ENCODE peak calls at places on chromosomes 2 and 18, in nine cellular contexts. X, Q, D, A, B, P, S, T and Z are unnamed samples.

GRCh38 chr2:43024515-43024962 is 201.9 kb downstream of the ZFP36L2 start:
- DNase-seq in D (no peak), X (peak; percentile 9), A (no peak), T (no peak), P (peak; percentile 53), S (peak; percentile 41), B (peak; percentile 66), Q (peak; percentile 36), Z (peak; percentile 9)

GRCh38 chr2:10191554-10191953 is 69.0 kb downstream of the RRM2 start:
- DNase-seq in T (no peak), B (no peak), S (no peak), X (no peak), A (no peak), P (no peak), Q (no peak), D (no peak), Z (no peak)

GRCh38 chr18:48455555-48456478 is 46.6 kb upstream of the ZBTB7C start:
- DNase-seq in A (no peak), P (no peak), Q (peak; percentile 55), T (peak; percentile 92), X (no peak), B (peak; percentile 44), D (no peak), S (no peak), Z (peak; percentile 19)

GRCh38 chr18:48837676-48838075 is 113.1 kb downstream of the SMAD7 start:
- DNase-seq in X (no peak), Q (no peak), A (peak; percentile 31), T (no peak), B (no peak), D (no peak), P (no peak), S (no peak), Z (no peak)

GRCh38 chr18:49846263-49846662 is 32.9 kb upstream of the ACAA2 start:
- DNase-seq in D (no peak), B (no peak), A (no peak), P (no peak), Q (no peak), T (peak; percentile 20), S (no peak), X (peak; percentile 58), Z (no peak)

GRCh38 chr2:134407154-134407890 is 153.4 kb downstream of the MGAT5 start:
- DNase-seq in S (no peak), D (no peak), X (no peak), B (no peak), P (no peak), Q (no peak), A (no peak), T (no peak), Z (peak; percentile 18)

GRCh38 chr18:48106976-48107781 is 176.7 kb upstream of the SMAD2 start:
- DNase-seq in S (no peak), P (peak; percentile 18), B (no peak), D (no peak), A (no peak), Q (no peak), T (no peak), X (no peak), Z (no peak)

GRCh38 chr2:241673797-241674725 is 12.6 kb downstream of the DTYMK start:
- DNase-seq in P (no peak), S (no peak), T (no peak), D (no peak), A (no peak), Q (no peak), X (no peak), B (peak; percentile 73), Z (no peak)

GRCh38 chr2:101693991-101694588 is 3.4 kb upstream of the MAP4K4 start:
- DNase-seq in A (no peak), S (no peak), X (no peak), P (no peak), B (no peak), Q (no peak), D (no peak), T (no peak), Z (no peak)

GRCh38 chr2:42973771-42974170 is 181.4 kb upstream of the HAAO start:
- DNase-seq in D (no peak), B (no peak), Q (no peak), S (no peak), X (no peak), A (peak; percentile 34), T (no peak), P (no peak), Z (no peak)

GRCh38 chr18:8140841-8141501 is 468.3 kb upstream of the RAB12 start:
- DNase-seq in Q (no peak), X (no peak), B (peak; percentile 34), P (no peak), D (no peak), A (no peak), S (no peak), T (peak; percentile 32), Z (no peak)

GRCh38 chr2:130759906-130760753 is 4.8 kb downstream of the AMER3 start:
- DNase-seq in D (no peak), S (no peak), P (no peak), X (peak; percentile 14), A (no peak), B (peak; percentile 77), T (no peak), Q (no peak), Z (no peak)

GRCh38 chr2:101277111-101277510 is 24.4 kb downstream of the CNOT11 start:
- DNase-seq in D (no peak), Q (no peak), T (no peak), P (no peak), B (no peak), X (no peak), S (no peak), A (no peak), Z (no peak)

GRCh38 chr18:54888933-54889332 is 60.7 kb downstream of the RAB27B start:
- DNase-seq in A (no peak), P (no peak), T (peak; percentile 75), Q (no peak), X (no peak), B (no peak), S (no peak), D (no peak), Z (no peak)

GRCh38 chr18:10689231-10689953 is 163.6 kb downstream of the NAPG start:
- DNase-seq in T (peak; percentile 4), B (no peak), A (no peak), X (no peak), Q (no peak), P (no peak), D (no peak), S (no peak), Z (no peak)

GRCh38 chr2:70962885-70963878 is 15.2 kb upstream of the ANKRD53 start:
- DNase-seq in S (no peak), P (peak; percentile 8), X (no peak), T (no peak), A (no peak), Q (no peak), D (no peak), B (no peak), Z (no peak)

GRCh38 chr2:218960196-218961165 is 1.0 kb downstream of the CDK5R2 start:
- DNase-seq in X (peak; percentile 44), P (no peak), D (no peak), B (no peak), Q (no peak), T (no peak), A (no peak), S (no peak), Z (no peak)

GRCh38 chr2:236656721-236657120 is 87.1 kb downstream of the ACKR3 start:
- DNase-seq in S (no peak), Q (no peak), A (no peak), D (no peak), T (no peak), B (no peak), P (peak; percentile 5), X (no peak), Z (no peak)

GRCh38 chr2:6228251-6228650 is 536.1 kb downstream of the SOX11 start:
- DNase-seq in B (no peak), A (no peak), S (no peak), Q (no peak), X (no peak), T (no peak), P (no peak), D (no peak), Z (no peak)

GRCh38 chr18:6414118-6414722 is 491 bp downstream of the L3MBTL4 start:
- DNase-seq in D (no peak), S (peak; percentile 7), X (no peak), T (no peak), Q (peak; percentile 61), B (no peak), A (peak; percentile 87), P (peak; percentile 70), Z (peak; percentile 86)

GRCh38 chr2:109726666-109727270 is 67.3 kb upstream of the RGPD5 start:
- DNase-seq in T (no peak), Q (no peak), S (no peak), B (no peak), A (peak; percentile 72), P (peak; percentile 78), D (no peak), X (no peak), Z (no peak)

GRCh38 chr2:32947076-32947483 is 327 bp downstream of the LTBP1 start:
- DNase-seq in S (peak; percentile 10), T (no peak), X (no peak), B (peak; percentile 25), Q (peak; percentile 5), P (no peak), A (no peak), D (no peak), Z (peak; percentile 19)

GRCh38 chr2:180334514-180334913 is 327.4 kb upstream of the CWC22 start:
- DNase-seq in Q (no peak), S (no peak), P (no peak), A (no peak), X (no peak), T (no peak), D (no peak), B (no peak), Z (peak; percentile 12)

GRCh38 chr2:232385660-232386489 is 7.3 kb downstream of the ALPP start:
- DNase-seq in D (no peak), P (no peak), S (no peak), A (no peak), T (peak; percentile 97), X (no peak), Q (no peak), B (no peak), Z (no peak)

GRCh38 chr2:2613279-2614199 is 282.5 kb upstream of the MYT1L start:
- DNase-seq in S (peak; percentile 79), Q (peak; percentile 89), X (peak; percentile 100), P (peak; percentile 97), A (peak; percentile 94), B (peak; percentile 78), T (no peak), D (peak; percentile 96), Z (peak; percentile 86)

GRCh38 chr2:236061497-236061896 is 106.7 kb downstream of the GBX2 start:
- DNase-seq in P (no peak), B (no peak), D (no peak), T (no peak), S (no peak), Q (no peak), X (no peak), A (no peak), Z (no peak)

GRCh38 chr2:74001121-74001520 is 16.4 kb downstream of the TET3 start:
- DNase-seq in D (no peak), A (no peak), S (no peak), P (no peak), B (no peak), X (no peak), Q (no peak), T (no peak), Z (no peak)

GRCh38 chr2:172210599-172210998 is 107.9 kb upstream of the DLX2 start:
- DNase-seq in X (no peak), A (no peak), T (no peak), S (no peak), B (no peak), Q (no peak), P (no peak), D (no peak), Z (no peak)

GRCh38 chr2:44392338-44392943 is 30.7 kb downstream of the CAMKMT start:
- DNase-seq in P (peak; percentile 31), B (no peak), T (no peak), D (peak; percentile 10), Q (peak; percentile 35), X (peak; percentile 23), S (peak; percentile 52), A (no peak), Z (peak; percentile 55)

GRCh38 chr2:111624401-111625156 is 259.4 kb downstream of the ANAPC1 start:
- DNase-seq in A (no peak), P (no peak), D (no peak), S (no peak), T (peak; percentile 95), Q (no peak), B (no peak), X (no peak), Z (no peak)

GRCh38 chr18:23890589-23890988 is 124.0 kb upstream of the TTC39C start:
- DNase-seq in B (peak; percentile 14), Q (no peak), T (peak; percentile 32), A (no peak), S (no peak), D (no peak), X (no peak), P (no peak), Z (no peak)